ENCODE peak calls at places on chromosomes 7 and 10, in seven cellular contexts. K is IMR-90, R is neuronal stem cell, V is mesendoderm, G is H9, S is mesenchymal stem cell, B is trophoblast cell. J is an unnamed sample.

GRCh38 chr10:79268717-79269116 is 78.6 kb upstream of the PPIF start:
- DNase-seq in K (no peak), R (no peak), V (no peak), G (no peak), S (no peak), B (no peak), J (no peak)

GRCh38 chr10:44355630-44356029 is 29.3 kb downstream of the CXCL12 start:
- DNase-seq in K (no peak), R (no peak), V (no peak), G (no peak), S (no peak), B (no peak), J (no peak)

GRCh38 chr7:25775999-25776736 is 375.8 kb upstream of the NFE2L3 start:
- DNase-seq in K (no peak), R (no peak), V (no peak), G (no peak), S (no peak), B (no peak), J (no peak)

GRCh38 chr10:4241724-4242345 is 456.8 kb upstream of the KLF6 start:
- DNase-seq in K (peak), R (peak), V (peak), G (no peak), S (peak), B (peak), J (no peak)

GRCh38 chr7:132059141-132059540 is 502.7 kb upstream of the PODXL start:
- DNase-seq in K (no peak), R (no peak), V (no peak), G (no peak), S (no peak), B (no peak), J (no peak)

GRCh38 chr7:87188930-87189329 is 30.6 kb downstream of the TMEM243 start:
- DNase-seq in K (no peak), R (no peak), V (no peak), G (no peak), S (no peak), B (no peak), J (no peak)

GRCh38 chr10:70923696-70924095 is 35.3 kb upstream of the PCBD1 start:
- DNase-seq in K (no peak), R (no peak), V (no peak), G (no peak), S (no peak), B (no peak), J (no peak)

GRCh38 chr7:158268851-158269535 is 318.6 kb downstream of the PTPRN2 start:
- DNase-seq in K (no peak), R (no peak), V (no peak), G (no peak), S (no peak), B (no peak), J (no peak)

GRCh38 chr10:12513003-12513365 is 163.6 kb downstream of the CAMK1D start:
- DNase-seq in K (no peak), R (no peak), V (no peak), G (no peak), S (no peak), B (no peak), J (no peak)

GRCh38 chr10:101031796-101032636 is 982 bp downstream of the SFXN3 start:
- DNase-seq in K (peak), R (no peak), V (peak), G (peak), S (peak), B (peak), J (peak)

GRCh38 chr10:13722747-13723657 is 136.2 kb downstream of the PRPF18 start:
- DNase-seq in K (peak), R (no peak), V (no peak), G (no peak), S (no peak), B (no peak), J (no peak)

GRCh38 chr7:48537561-48537960 is 366.3 kb downstream of the ABCA13 start:
- DNase-seq in K (no peak), R (no peak), V (no peak), G (peak), S (no peak), B (peak), J (no peak)

GRCh38 chr10:88913157-88913556 is 33.1 kb downstream of the STAMBPL1 start:
- DNase-seq in K (peak), R (no peak), V (no peak), G (no peak), S (peak), B (no peak), J (no peak)

DNA sequence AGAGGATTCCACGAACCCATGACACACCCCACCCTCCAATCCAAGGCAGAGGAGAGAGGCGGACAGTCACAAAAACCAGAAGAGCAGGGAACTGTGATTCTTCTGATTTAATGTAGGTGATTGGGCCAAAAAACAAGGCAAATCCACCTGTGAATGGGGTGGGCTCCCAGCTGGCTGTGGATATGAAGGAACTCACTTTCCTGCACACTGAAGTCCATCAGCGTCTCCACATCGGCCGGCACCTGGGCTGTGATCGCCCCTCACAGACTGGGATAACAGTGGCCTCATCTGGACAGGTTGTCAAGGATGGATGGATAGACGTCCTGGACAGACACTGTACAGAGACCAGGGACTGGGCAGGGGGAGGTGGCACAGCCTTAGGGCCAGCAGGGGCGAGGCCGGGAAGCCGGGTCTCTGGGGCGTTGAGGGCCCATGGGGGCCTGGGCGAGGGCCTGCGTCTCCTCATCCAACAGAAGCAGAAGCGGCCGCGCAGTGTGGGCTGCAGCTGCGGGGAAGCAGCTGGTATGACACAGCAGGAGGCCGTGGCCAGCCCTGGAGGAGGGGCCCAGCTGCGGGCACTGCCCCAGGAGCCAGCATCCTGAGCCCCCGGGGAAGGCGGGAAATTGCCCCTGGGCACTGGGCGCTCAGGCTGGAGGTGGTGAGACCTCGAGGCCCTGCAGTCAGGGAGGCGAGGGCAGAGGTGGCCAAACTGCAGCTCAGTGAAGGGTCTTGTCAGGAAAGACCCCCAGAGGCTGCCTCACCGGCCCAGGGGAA is 54.2 kb downstream of the DIP2C start:
- DNase-seq in K (no peak), R (no peak), V (no peak), G (no peak), S (no peak), B (peak), J (no peak)
- H3K18ac ChIP-seq in K (no peak), R (peak), V (no peak), G (no peak), S (no peak), B (no peak), J (no peak)

GRCh38 chr7:83695126-83695960 is 46.4 kb upstream of the SEMA3E start:
- DNase-seq in K (no peak), R (no peak), V (no peak), G (no peak), S (no peak), B (no peak), J (no peak)
- H3K18ac ChIP-seq in K (no peak), R (no peak), V (no peak), G (no peak), S (no peak), B (no peak), J (peak)

GRCh38 chr7:49927581-49927980 is 154.1 kb downstream of the VWC2 start:
- DNase-seq in K (no peak), R (no peak), V (no peak), G (no peak), S (no peak), B (no peak), J (no peak)

GRCh38 chr7:49931627-49932026 is 158.2 kb downstream of the VWC2 start:
- DNase-seq in K (no peak), R (no peak), V (peak), G (no peak), S (no peak), B (no peak), J (no peak)

GRCh38 chr7:49926720-49927119 is 153.3 kb downstream of the VWC2 start:
- DNase-seq in K (no peak), R (no peak), V (no peak), G (no peak), S (no peak), B (no peak), J (no peak)

DNA sequence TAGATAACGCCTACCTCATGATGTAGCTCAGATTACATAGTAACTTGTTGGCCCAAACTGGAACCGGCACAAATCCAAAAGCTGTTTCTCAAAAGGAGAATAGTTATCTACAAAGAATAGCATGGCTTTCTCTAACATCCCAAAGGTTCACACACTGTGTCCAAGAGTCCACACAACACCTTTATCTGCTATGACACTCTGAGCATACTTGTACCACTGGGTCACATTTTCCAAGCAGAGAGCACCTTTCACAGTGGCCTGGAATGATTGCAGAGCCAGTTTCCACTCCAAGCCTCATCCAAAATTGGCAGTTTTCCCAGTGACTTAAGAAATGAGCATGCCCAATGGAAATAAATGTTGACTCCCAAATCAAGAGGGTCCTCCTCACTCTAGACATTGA is 155.3 kb downstream of the VWC2 start:
- DNase-seq in K (no peak), R (no peak), V (no peak), G (no peak), S (no peak), B (no peak), J (no peak)
- H3K18ac ChIP-seq in K (no peak), R (no peak), V (no peak), G (no peak), S (no peak), B (no peak), J (no peak)

GRCh38 chr7:139245401-139245800 is 14.4 kb downstream of the UBN2 start:
- DNase-seq in K (no peak), R (no peak), V (no peak), G (no peak), S (no peak), B (no peak), J (no peak)

GRCh38 chr7:139246494-139246893 is 15.5 kb downstream of the UBN2 start:
- DNase-seq in K (no peak), R (no peak), V (no peak), G (no peak), S (no peak), B (no peak), J (no peak)

GRCh38 chr7:139246905-139247304 is 15.9 kb downstream of the UBN2 start:
- DNase-seq in K (peak), R (no peak), V (no peak), G (no peak), S (peak), B (no peak), J (no peak)

GRCh38 chr7:139242741-139243281 is 11.8 kb downstream of the UBN2 start:
- DNase-seq in K (peak), R (no peak), V (no peak), G (no peak), S (peak), B (no peak), J (no peak)

GRCh38 chr7:139241258-139241657 is 10.2 kb downstream of the UBN2 start:
- DNase-seq in K (no peak), R (no peak), V (no peak), G (no peak), S (no peak), B (no peak), J (no peak)
- H3K18ac ChIP-seq in K (no peak), R (no peak), V (no peak), G (no peak), S (no peak), B (no peak), J (no peak)

DNA sequence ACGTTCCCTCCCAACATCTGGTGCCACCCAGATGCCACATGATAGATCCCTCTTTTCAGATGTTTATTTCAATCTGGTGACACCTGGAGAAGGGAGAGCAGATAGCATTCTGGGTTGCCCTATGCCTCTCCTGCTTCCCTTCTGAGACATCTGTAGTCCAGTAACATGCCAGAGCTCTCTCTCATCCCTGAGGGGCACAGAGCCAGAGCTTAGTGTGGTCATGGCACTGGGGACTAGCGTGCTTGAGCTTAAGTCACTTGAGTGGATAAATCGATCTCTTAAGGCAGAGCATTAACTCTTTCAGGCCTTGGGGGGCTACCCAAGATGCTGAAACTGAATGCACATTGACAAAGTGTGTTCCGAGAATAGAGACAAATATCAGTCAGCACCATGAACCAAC is 47.9 kb downstream of the WNT2 start:
- DNase-seq in K (peak), R (no peak), V (no peak), G (no peak), S (no peak), B (no peak), J (no peak)
- H3K18ac ChIP-seq in K (peak), R (no peak), V (no peak), G (no peak), S (no peak), B (no peak), J (no peak)

GRCh38 chr7:18859331-18859730 is 258.1 kb downstream of the TWIST1 start:
- DNase-seq in K (no peak), R (no peak), V (no peak), G (no peak), S (peak), B (no peak), J (no peak)

GRCh38 chr7:18861514-18861913 is 255.9 kb downstream of the TWIST1 start:
- DNase-seq in K (peak), R (no peak), V (no peak), G (no peak), S (peak), B (no peak), J (no peak)

GRCh38 chr7:18855796-18856195 is 261.6 kb downstream of the TWIST1 start:
- DNase-seq in K (peak), R (no peak), V (no peak), G (no peak), S (no peak), B (no peak), J (no peak)

GRCh38 chr7:18858232-18858631 is 259.2 kb downstream of the TWIST1 start:
- DNase-seq in K (no peak), R (no peak), V (no peak), G (no peak), S (no peak), B (no peak), J (no peak)

GRCh38 chr7:18860226-18860625 is 257.2 kb downstream of the TWIST1 start:
- DNase-seq in K (no peak), R (no peak), V (no peak), G (no peak), S (peak), B (no peak), J (no peak)
- H3K18ac ChIP-seq in K (no peak), R (no peak), V (no peak), G (no peak), S (no peak), B (no peak), J (no peak)

J was measured in H1.